ENCODE peak calls at places on chromosomes 1 and 21, in ten cellular contexts. J, X, T, V, F, L, E, D, Z and G are unnamed samples.

GRCh38 chr1:219812491-219813221 is 115.7 kb downstream of the SLC30A10 start:
- DNase-seq in J (peak; percentile 57), X (no peak), T (peak; percentile 71), V (no peak), F (peak; percentile 22), L (peak; percentile 34), E (peak; percentile 34), D (peak; percentile 71), Z (peak; percentile 83), G (peak; percentile 60)

GRCh38 chr21:45001134-45002095 is 61.6 kb downstream of the SLX9 start:
- DNase-seq in J (peak; percentile 8), X (peak; percentile 62), T (no peak), V (peak; percentile 68), F (no peak), L (no peak), E (no peak), D (peak; percentile 65), Z (peak; percentile 83), G (no peak)

GRCh38 chr1:19563336-19564097 is 78.2 kb upstream of the CAPZB start:
- DNase-seq in J (no peak), X (peak; percentile 67), T (no peak), V (no peak), F (no peak), L (no peak), E (peak; percentile 33), D (peak; percentile 41), Z (peak; percentile 68), G (no peak)

GRCh38 chr1:31835415-31835814 is 19.6 kb upstream of the SPOCD1 start:
- DNase-seq in J (no peak), X (no peak), T (no peak), V (no peak), F (no peak), L (no peak), E (no peak), D (no peak), Z (no peak), G (no peak)

GRCh38 chr1:194118086-194118485 is 931.7 kb upstream of the B3GALT2 start:
- DNase-seq in J (no peak), X (no peak), T (no peak), V (peak; percentile 64), F (no peak), L (no peak), E (no peak), D (no peak), Z (no peak), G (no peak)

GRCh38 chr1:10738125-10738746 is 58.2 kb downstream of the CASZ1 start:
- DNase-seq in J (no peak), X (no peak), T (no peak), V (no peak), F (no peak), L (no peak), E (peak; percentile 72), D (no peak), Z (no peak), G (no peak)

GRCh38 chr1:117967900-117968299 is 38.4 kb downstream of the WDR3 start:
- DNase-seq in J (no peak), X (no peak), T (no peak), V (no peak), F (no peak), L (no peak), E (no peak), D (peak; percentile 15), Z (peak; percentile 55), G (no peak)

GRCh38 chr1:182185822-182186756 is 124.6 kb upstream of the ZNF648 start:
- DNase-seq in J (peak; percentile 35), X (no peak), T (peak; percentile 13), V (no peak), F (no peak), L (no peak), E (no peak), D (peak; percentile 47), Z (no peak), G (no peak)

GRCh38 chr1:207398986-207399385 is 55.1 kb upstream of the CR2 start:
- DNase-seq in J (no peak), X (no peak), T (no peak), V (no peak), F (no peak), L (no peak), E (no peak), D (no peak), Z (no peak), G (no peak)

GRCh38 chr1:211132681-211133392 is 1.1 kb downstream of the KCNH1 start:
- DNase-seq in J (no peak), X (no peak), T (no peak), V (no peak), F (no peak), L (no peak), E (no peak), D (no peak), Z (no peak), G (no peak)

GRCh38 chr1:229841230-229841629 is 215.2 kb downstream of the URB2 start:
- DNase-seq in J (no peak), X (no peak), T (peak; percentile 63), V (no peak), F (no peak), L (no peak), E (no peak), D (no peak), Z (peak; percentile 19), G (peak; percentile 27)

GRCh38 chr1:229842302-229843255 is 216.5 kb downstream of the URB2 start:
- DNase-seq in J (no peak), X (no peak), T (no peak), V (no peak), F (no peak), L (no peak), E (no peak), D (no peak), Z (no peak), G (no peak)

GRCh38 chr1:229845410-229846138 is 219.5 kb downstream of the URB2 start:
- DNase-seq in J (no peak), X (no peak), T (no peak), V (no peak), F (no peak), L (no peak), E (peak; percentile 23), D (no peak), Z (no peak), G (no peak)

GRCh38 chr1:229844675-229845074 is 218.6 kb downstream of the URB2 start:
- DNase-seq in J (no peak), X (no peak), T (no peak), V (peak; percentile 21), F (no peak), L (no peak), E (peak; percentile 61), D (no peak), Z (no peak), G (no peak)

DNA sequence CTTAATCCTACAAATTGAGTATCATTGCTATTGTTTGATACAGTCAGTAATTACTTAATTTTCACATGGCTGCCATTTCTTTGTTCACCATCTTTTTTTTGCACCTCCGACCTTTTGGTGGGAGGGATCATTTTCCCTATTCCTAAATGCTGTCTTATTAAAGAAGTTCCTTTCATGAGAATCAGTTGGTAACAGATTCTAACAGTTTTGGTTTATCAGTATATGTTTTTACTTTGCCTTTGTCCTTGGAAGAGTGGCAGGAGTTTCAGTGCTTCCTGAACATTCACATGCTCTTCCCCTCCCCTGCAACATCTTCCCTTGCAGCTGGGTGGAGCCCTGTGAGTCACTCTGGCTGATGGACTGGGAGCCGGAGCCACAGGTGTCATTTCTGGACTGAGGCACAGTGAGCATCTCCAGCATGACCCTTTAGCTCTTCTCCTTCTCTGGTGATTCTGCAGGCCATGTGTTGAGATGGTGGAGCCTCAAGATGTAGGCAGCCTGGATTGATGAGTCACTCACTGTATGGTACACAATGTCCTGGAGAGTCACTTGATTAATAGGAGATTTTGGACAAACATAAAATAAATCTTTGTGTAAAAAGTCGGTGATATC is 217.7 kb downstream of the URB2 start:
- DNase-seq in J (no peak), X (peak; percentile 41), T (peak; percentile 19), V (no peak), F (no peak), L (no peak), E (peak; percentile 55), D (no peak), Z (peak; percentile 29), G (no peak)
- TF ChIP-seq CTCF in J (no peak), X (peak; percentile 63), T (no peak), V (no peak), F (no peak), L (no peak), E (no peak), D (no peak), Z (peak; percentile 13), G (peak; percentile 16)

GRCh38 chr1:16130827-16131226 is 25.0 kb downstream of the EPHA2 start:
- DNase-seq in J (no peak), X (no peak), T (no peak), V (no peak), F (no peak), L (no peak), E (no peak), D (no peak), Z (no peak), G (no peak)
- TF ChIP-seq CTCF in J (no peak), X (no peak), T (no peak), V (no peak), F (no peak), L (no peak), E (no peak), D (no peak), Z (no peak), G (no peak)

GRCh38 chr1:86150553-86151055 is 6.0 kb downstream of the COL24A1 start:
- DNase-seq in J (no peak), X (no peak), T (no peak), V (no peak), F (no peak), L (no peak), E (no peak), D (peak; percentile 53), Z (peak; percentile 34), G (no peak)

GRCh38 chr1:86151427-86151826 is 5.1 kb downstream of the COL24A1 start:
- DNase-seq in J (no peak), X (no peak), T (no peak), V (no peak), F (no peak), L (no peak), E (no peak), D (peak; percentile 82), Z (peak; percentile 35), G (no peak)

GRCh38 chr1:86149591-86149990 is 7.0 kb downstream of the COL24A1 start:
- DNase-seq in J (no peak), X (no peak), T (no peak), V (no peak), F (no peak), L (no peak), E (no peak), D (no peak), Z (no peak), G (no peak)

DNA sequence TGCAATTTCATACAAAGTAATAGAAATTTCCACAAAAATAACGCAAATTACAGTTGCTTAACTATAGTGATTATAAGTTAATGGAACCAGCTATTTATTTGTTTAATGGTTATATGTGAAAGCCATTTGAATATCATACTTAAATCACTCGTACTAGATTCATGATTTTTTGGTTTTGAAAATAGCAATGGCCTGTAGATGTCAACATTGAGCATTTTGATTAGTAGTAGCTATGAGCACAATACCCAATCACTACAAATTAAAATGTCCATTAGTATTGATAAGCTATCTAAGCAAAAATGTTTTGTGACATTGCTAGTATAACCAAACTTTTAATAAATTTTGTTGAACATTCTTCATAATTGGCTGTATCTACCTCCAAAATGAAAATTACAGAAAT is 10.0 kb downstream of the COL24A1 start:
- DNase-seq in J (no peak), X (no peak), T (no peak), V (no peak), F (no peak), L (no peak), E (no peak), D (no peak), Z (no peak), G (no peak)
- TF ChIP-seq CTCF in J (peak; percentile 34), X (no peak), T (no peak), V (no peak), F (no peak), L (no peak), E (no peak), D (no peak), Z (no peak), G (no peak)

GRCh38 chr1:75233302-75233929 is 99.2 kb downstream of the LHX8 start:
- DNase-seq in J (peak; percentile 8), X (no peak), T (peak; percentile 41), V (no peak), F (no peak), L (no peak), E (no peak), D (peak; percentile 2), Z (peak; percentile 40), G (peak; percentile 19)
- TF ChIP-seq CTCF in J (peak; percentile 73), X (peak; percentile 59), T (peak; percentile 57), V (no peak), F (peak; percentile 69), L (peak; percentile 80), E (no peak), D (peak; percentile 55), Z (peak; percentile 60), G (peak; percentile 23)